ENCODE peak calls at places on chromosomes 13 and 19, in five cellular contexts. V is stimulated activated CD4-positive, alpha-beta T cell treated with anti-CD3 and anti-CD28 coated beads, TNF-alpha, amount 100 ng/mL, for 1 hour; R is thyroid gland; C is ureter; W is cardiac fibroblast. A is an unnamed sample.

GRCh38 chr13:101730420-101731000 is 278.0 kb downstream of the ITGBL1 start:
- DNase-seq in V (no peak), R (no peak), C (no peak), W (no peak), A (peak)

GRCh38 chr19:3216874-3217273 is 7.6 kb upstream of the CELF5 start:
- DNase-seq in V (no peak), R (no peak), C (no peak), W (no peak), A (no peak)

GRCh38 chr19:7771072-7771471 is 8.0 kb downstream of the CLEC4M start:
- DNase-seq in V (no peak), R (no peak), C (no peak), W (no peak), A (no peak)

GRCh38 chr19:16814526-16815100 is 14.6 kb upstream of the SIN3B start:
- DNase-seq in V (no peak), R (no peak), C (no peak), W (peak), A (peak)

GRCh38 chr13:112980441-112980840 is 11.4 kb downstream of the MCF2L start:
- DNase-seq in V (no peak), R (peak), C (no peak), W (no peak), A (no peak)

GRCh38 chr13:33639158-33639557 is 178.8 kb upstream of the RFC3 start:
- DNase-seq in V (no peak), R (no peak), C (no peak), W (peak), A (peak)

GRCh38 chr13:49774376-49775005 is 18.0 kb downstream of the KPNA3 start:
- DNase-seq in V (no peak), R (no peak), C (no peak), W (no peak), A (no peak)

GRCh38 chr19:54684537-54684936 is 21.8 kb downstream of the LILRB4 start:
- DNase-seq in V (no peak), R (no peak), C (no peak), W (no peak), A (peak)

GRCh38 chr13:49667773-49668172 is 23.5 kb downstream of the EBPL start:
- DNase-seq in V (no peak), R (no peak), C (no peak), W (peak), A (peak)

GRCh38 chr13:56459291-56459690 is 681.4 kb upstream of the PRR20A start:
- DNase-seq in V (no peak), R (no peak), C (no peak), W (no peak), A (no peak)

GRCh38 chr13:33229446-33230177 is 55.9 kb downstream of the STARD13 start:
- DNase-seq in V (no peak), R (no peak), C (no peak), W (no peak), A (peak)

GRCh38 chr13:106063591-106064308 is 471.7 kb downstream of the EFNB2 start:
- DNase-seq in V (no peak), R (no peak), C (no peak), W (peak), A (peak)

GRCh38 chr19:3094638-3095374 is 644 bp downstream of the GNA11 start:
- DNase-seq in V (no peak), R (peak), C (no peak), W (peak), A (peak)

GRCh38 chr19:12924621-12925310 is 5.7 kb upstream of the SYCE2 start:
- DNase-seq in V (no peak), R (no peak), C (no peak), W (no peak), A (no peak)

GRCh38 chr19:6227156-6227940 is 52.4 kb downstream of the MLLT1 start:
- DNase-seq in V (no peak), R (no peak), C (no peak), W (no peak), A (no peak)

GRCh38 chr13:99299545-99300341 is 7.5 kb downstream of the GPR183 start:
- DNase-seq in V (no peak), R (no peak), C (no peak), W (no peak), A (no peak)

GRCh38 chr19:13044160-13044853 is 49.0 kb downstream of the NFIX start:
- DNase-seq in V (no peak), R (no peak), C (no peak), W (no peak), A (no peak)

GRCh38 chr19:10861118-10861651 is 10.2 kb upstream of the CARM1 start:
- DNase-seq in V (no peak), R (peak), C (no peak), W (peak), A (no peak)

GRCh38 chr13:114054269-114054668 is 78.2 kb downstream of the RASA3 start:
- DNase-seq in V (no peak), R (no peak), C (no peak), W (no peak), A (no peak)

GRCh38 chr13:36413161-36413560 is 19.1 kb upstream of the CCNA1 start:
- DNase-seq in V (no peak), R (no peak), C (no peak), W (no peak), A (no peak)

GRCh38 chr13:91904005-91904404 is 505.6 kb downstream of the GPC5 start:
- DNase-seq in V (no peak), R (peak), C (no peak), W (no peak), A (no peak)

GRCh38 chr19:16850133-16850532 is 20.9 kb downstream of the SIN3B start:
- DNase-seq in V (no peak), R (no peak), C (no peak), W (no peak), A (peak)

GRCh38 chr19:29084266-29084665 is 128.7 kb downstream of the UQCRFS1 start:
- DNase-seq in V (no peak), R (no peak), C (no peak), W (peak), A (peak)

GRCh38 chr13:47004022-47004421 is 107.2 kb upstream of the HTR2A start:
- DNase-seq in V (no peak), R (no peak), C (no peak), W (peak), A (peak)

GRCh38 chr13:48653074-48654054 is at the start of gene CYSLTR2:
- DNase-seq in V (no peak), R (no peak), C (no peak), W (peak), A (peak)

GRCh38 chr13:28299941-28300340 is 161.6 kb downstream of the PAN3 start:
- DNase-seq in V (no peak), R (no peak), C (no peak), W (no peak), A (no peak)

GRCh38 chr19:54271106-54271505 is 9.8 kb downstream of the LILRB2 start:
- DNase-seq in V (no peak), R (no peak), C (no peak), W (no peak), A (no peak)

GRCh38 chr19:43820098-43820860 is 6.8 kb upstream of the ZNF283 start:
- DNase-seq in V (no peak), R (peak), C (no peak), W (peak), A (no peak)

GRCh38 chr13:87851395-87851794 is 180.2 kb downstream of the SLITRK5 start:
- DNase-seq in V (no peak), R (no peak), C (no peak), W (no peak), A (no peak)

GRCh38 chr13:29137995-29138394 is 317.9 kb downstream of the MTUS2 start:
- DNase-seq in V (no peak), R (no peak), C (no peak), W (no peak), A (no peak)

GRCh38 chr13:23656637-23657036 is 86.4 kb downstream of the TNFRSF19 start:
- DNase-seq in V (no peak), R (no peak), C (no peak), W (peak), A (peak)

GRCh38 chr13:28392896-28393295 is 102.0 kb downstream of the FLT1 start:
- DNase-seq in V (no peak), R (no peak), C (no peak), W (no peak), A (no peak)

GRCh38 chr19:43682824-43683661 is 13.1 kb upstream of the PLAUR start:
- DNase-seq in V (no peak), R (no peak), C (no peak), W (no peak), A (no peak)

GRCh38 chr19:56105090-56105701 is 15.9 kb downstream of the ZNF787 start:
- DNase-seq in V (no peak), R (peak), C (peak), W (peak), A (no peak)

GRCh38 chr13:100510208-100510997 is 78.2 kb downstream of the GGACT start:
- DNase-seq in V (no peak), R (no peak), C (no peak), W (no peak), A (no peak)

A was measured in LHCN-M2.